ENCODE peak calls at places on chromosomes 11 and 22, in seven cellular contexts. J is breast epithelium, N is A549, Z is GM12878, V is ovary, W is body of pancreas, F is right lobe of liver. Y is an unnamed sample. For H3K4me1, the result is how much of the 10 kb centered on the place peaks cover.

GRCh38 chr22:43883012-43883661 is 8.7 kb downstream of the PNPLA5 start:
- DNase-seq in J (peak), N (peak), Z (no peak), V (no peak), W (peak), F (peak), Y (peak)

GRCh38 chr11:44335052-44335894 is 25.3 kb upstream of the ALX4 start:
- DNase-seq in J (no peak), N (no peak), Z (no peak), V (no peak), W (no peak), F (no peak), Y (no peak)

GRCh38 chr11:33402066-33402465 is 144.9 kb downstream of the HIPK3 start:
- DNase-seq in J (no peak), N (no peak), Z (no peak), V (no peak), W (no peak), F (no peak), Y (no peak)

GRCh38 chr22:27241430-27242110 is 560.0 kb downstream of the MN1 start:
- DNase-seq in J (no peak), N (no peak), Z (no peak), V (peak), W (peak), F (peak), Y (no peak)

GRCh38 chr11:30585067-30585891 is 874 bp downstream of the MPPED2 start:
- DNase-seq in J (peak), N (peak), Z (no peak), V (peak), W (peak), F (peak), Y (peak)

GRCh38 chr11:64844330-64845124 is at the start of gene CDC42BPG:
- DNase-seq in J (peak), N (peak), Z (no peak), V (peak), W (peak), F (peak), Y (peak)

GRCh38 chr22:29083576-29084566 is 11.0 kb downstream of the KREMEN1 start:
- DNase-seq in J (no peak), N (no peak), Z (no peak), V (no peak), W (no peak), F (no peak), Y (no peak)

GRCh38 chr11:67354314-67355022 is 1.1 kb upstream of the POLD4 start:
- DNase-seq in J (no peak), N (peak), Z (no peak), V (peak), W (peak), F (peak), Y (no peak)

GRCh38 chr11:4093519-4094347 is 866 bp upstream of the RRM1 start:
- DNase-seq in J (no peak), N (peak), Z (no peak), V (peak), W (no peak), F (no peak), Y (no peak)

GRCh38 chr11:1546077-1546535 is 26.0 kb downstream of the DUSP8 start:
- DNase-seq in J (no peak), N (no peak), Z (no peak), V (no peak), W (no peak), F (no peak), Y (no peak)

GRCh38 chr11:19093976-19094375 is 23.0 kb upstream of the ZDHHC13 start:
- DNase-seq in J (no peak), N (no peak), Z (no peak), V (no peak), W (no peak), F (no peak), Y (no peak)

GRCh38 chr11:121435796-121436511 is 16.2 kb upstream of the SORL1 start:
- DNase-seq in J (no peak), N (no peak), Z (no peak), V (no peak), W (no peak), F (no peak), Y (no peak)

GRCh38 chr11:92870241-92870826 is 99.1 kb upstream of the MTNR1B start:
- DNase-seq in J (no peak), N (no peak), Z (no peak), V (no peak), W (no peak), F (no peak), Y (no peak)

GRCh38 chr11:117985953-117986887 is at the start of gene IL10RA:
- DNase-seq in J (peak), N (peak), Z (no peak), V (peak), W (peak), F (peak), Y (peak)

GRCh38 chr11:101482556-101483124 is 101.2 kb downstream of the TRPC6 start:
- DNase-seq in J (no peak), N (no peak), Z (no peak), V (no peak), W (no peak), F (no peak), Y (no peak)

GRCh38 chr11:103091810-103092524 is at the start of gene DCUN1D5:
- DNase-seq in J (peak), N (peak), Z (peak), V (peak), W (peak), F (peak), Y (peak)

GRCh38 chr11:125190549-125190948 is 26.0 kb downstream of the PKNOX2 start:
- DNase-seq in J (no peak), N (no peak), Z (no peak), V (no peak), W (no peak), F (no peak), Y (no peak)

GRCh38 chr22:27112273-27112672 is 454.9 kb downstream of the MIAT start:
- DNase-seq in J (no peak), N (no peak), Z (no peak), V (no peak), W (no peak), F (no peak), Y (no peak)

GRCh38 chr11:107526197-107526596 is 39.3 kb downstream of the ALKBH8 start:
- DNase-seq in J (no peak), N (no peak), Z (no peak), V (no peak), W (no peak), F (no peak), Y (no peak)

DNA sequence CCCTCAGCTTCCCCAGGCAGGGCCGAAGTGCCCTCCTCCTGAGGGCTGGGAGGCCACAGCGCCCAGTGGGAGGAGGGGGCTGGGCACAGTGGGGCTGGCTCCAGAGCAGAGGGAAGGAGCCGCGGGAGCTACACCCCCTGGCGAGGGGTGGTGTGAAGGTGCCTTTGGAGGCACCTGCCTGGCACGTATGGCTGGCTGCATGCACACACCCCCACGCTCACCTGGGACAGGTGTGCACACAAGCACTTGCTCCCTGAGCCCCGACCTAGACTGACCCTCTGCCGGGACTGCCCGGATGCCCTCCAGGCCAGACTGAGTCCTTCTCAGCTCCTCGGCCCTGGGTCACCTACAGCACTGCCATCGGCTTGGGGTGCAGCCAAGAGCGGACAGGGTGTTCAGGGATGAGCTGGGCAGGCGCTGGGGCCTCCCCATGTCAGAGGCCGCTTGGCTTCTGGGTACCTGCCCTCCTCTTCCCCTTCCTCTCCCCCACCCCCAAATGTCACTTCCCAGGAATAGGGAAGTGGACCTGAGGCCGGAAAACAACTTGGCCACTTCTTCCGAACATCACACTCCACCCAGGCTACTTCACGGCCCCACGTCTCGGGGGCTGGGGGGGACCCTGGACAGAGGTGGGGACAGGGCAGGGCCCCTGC is 7.4 kb upstream of the PIM3 start:
- DNase-seq in J (no peak), N (no peak), Z (no peak), V (no peak), W (peak), F (no peak), Y (no peak)
- H3K4me1 ChIP-seq in J (half or more), N (half or more), Z (under half), V (under half), W (half or more), F (under half), Y (half or more)

DNA sequence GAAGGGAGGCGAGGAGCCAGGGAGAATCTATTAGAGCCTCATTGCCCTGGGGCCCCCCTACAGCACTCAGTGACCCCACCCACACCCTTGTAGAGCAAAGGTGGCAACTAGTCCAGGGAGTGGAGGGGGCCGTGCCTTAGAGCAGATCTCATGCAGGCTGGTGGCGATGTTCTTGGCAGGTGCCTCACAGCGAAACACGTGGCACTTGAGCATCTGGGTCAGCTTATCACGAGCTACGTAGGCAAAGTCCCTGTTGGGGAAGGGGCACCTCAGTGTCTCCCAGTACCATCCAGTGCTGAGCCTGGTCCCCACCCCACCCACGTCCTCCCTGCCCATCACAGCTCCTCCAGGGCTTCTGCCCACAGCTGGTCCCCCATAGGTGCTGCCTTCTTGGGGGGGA is 11.2 kb downstream of the SMPD1 start:
- DNase-seq in J (no peak), N (no peak), Z (no peak), V (no peak), W (no peak), F (no peak), Y (no peak)
- H3K27ac ChIP-seq in J (no peak), N (no peak), Z (no peak), V (no peak), W (no peak), F (no peak), Y (no peak)

GRCh38 chr11:65941720-65942310 is 3.5 kb upstream of the TSGA10IP start:
- DNase-seq in J (no peak), N (no peak), Z (no peak), V (no peak), W (no peak), F (no peak), Y (no peak)
- TF ChIP-seq POLR2A in J (no peak), N (no peak), Z (no peak), V (no peak), W (no peak), F (no peak), Y (no peak)

DNA sequence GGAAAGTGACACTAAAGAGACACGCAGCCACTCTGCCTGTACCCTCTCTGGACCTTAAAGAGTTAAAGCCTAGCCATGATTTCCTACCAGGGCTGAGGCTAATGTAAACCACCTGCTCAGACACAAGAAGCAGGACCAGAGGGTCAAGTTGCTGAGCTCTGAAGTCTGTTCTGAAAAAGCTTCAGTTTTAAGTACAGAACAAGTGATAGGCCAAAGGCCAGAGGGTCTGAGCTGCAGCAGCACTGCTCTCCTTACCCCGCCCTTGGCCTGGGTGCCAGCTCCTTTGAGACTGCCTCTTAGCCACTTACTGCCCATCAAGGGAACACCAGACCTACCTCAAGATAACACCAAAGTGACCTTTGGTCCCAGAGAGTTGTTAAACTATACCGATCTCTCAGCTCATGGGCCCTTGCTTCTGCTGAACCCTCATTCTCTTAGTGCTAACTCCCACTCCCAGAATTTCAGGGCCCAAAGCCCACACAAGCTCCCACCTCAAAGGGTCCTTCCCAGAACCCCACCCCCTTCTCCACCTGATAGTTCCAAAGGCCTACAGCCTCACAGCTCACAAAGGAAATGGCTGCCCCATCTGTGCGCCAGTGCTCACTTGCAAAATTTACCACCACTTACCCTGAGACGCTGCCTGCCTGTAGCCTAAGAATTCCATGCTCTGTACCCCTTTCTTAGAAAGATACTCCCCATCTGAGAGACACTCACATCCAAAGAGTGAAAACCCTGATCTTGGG is 40.6 kb downstream of the IL18BP start:
- DNase-seq in J (no peak), N (no peak), Z (no peak), V (peak), W (peak), F (no peak), Y (peak)
- H3K4me1 ChIP-seq in J (under half), N (under half), Z (under half), V (under half), W (half or more), F (under half), Y (under half)